ENCODE peak calls at places on chromosomes 13 and 19, in nine cellular contexts. H is adrenal gland, U is heart left ventricle, Q is HCT116, P is body of pancreas, R is tibial nerve, G is lower leg skin, T is NB4, B is Peyer's patch. X is an unnamed sample.

GRCh38 chr13:66562054-66562453 is 668.1 kb downstream of the PCDH9 start:
- DNase-seq in H (no peak), U (no peak), Q (no peak), P (no peak), R (no peak), G (no peak), T (no peak), B (no peak), X (no peak)

GRCh38 chr13:32316476-32316875 is 1.2 kb downstream of the BRCA2 start:
- DNase-seq in H (no peak), U (no peak), Q (no peak), P (no peak), R (no peak), G (no peak), T (peak; percentile 72), B (no peak), X (no peak)

GRCh38 chr13:94800423-94800822 is 88.1 kb upstream of the SOX21 start:
- DNase-seq in H (no peak), U (no peak), Q (no peak), P (no peak), R (no peak), G (no peak), T (no peak), B (no peak), X (no peak)

GRCh38 chr19:15292847-15293582 is 39.3 kb downstream of the BRD4 start:
- DNase-seq in H (no peak), U (no peak), Q (no peak), P (peak; percentile 23), R (no peak), G (no peak), T (no peak), B (no peak), X (no peak)

GRCh38 chr13:98746968-98747367 is 5.5 kb downstream of the SLC15A1 start:
- DNase-seq in H (no peak), U (no peak), Q (no peak), P (no peak), R (no peak), G (peak; percentile 49), T (no peak), B (no peak), X (no peak)

GRCh38 chr13:71240906-71241305 is 626.1 kb downstream of the DACH1 start:
- DNase-seq in H (no peak), U (no peak), Q (no peak), P (no peak), R (no peak), G (no peak), T (peak; percentile 14), B (no peak), X (no peak)

GRCh38 chr19:50932690-50933083 is 20.2 kb downstream of the KLK5 start:
- DNase-seq in H (no peak), U (no peak), Q (no peak), P (no peak), R (no peak), G (no peak), T (no peak), B (no peak), X (no peak)

GRCh38 chr19:958967-959685 is 25.0 kb upstream of the WDR18 start:
- DNase-seq in H (no peak), U (no peak), Q (peak; percentile 41), P (no peak), R (no peak), G (no peak), T (peak; percentile 88), B (no peak), X (no peak)

GRCh38 chr13:48783181-48783630 is 129.5 kb downstream of the CYSLTR2 start:
- DNase-seq in H (peak; percentile 73), U (peak; percentile 61), Q (no peak), P (peak; percentile 54), R (peak; percentile 64), G (peak; percentile 95), T (peak; percentile 96), B (peak; percentile 20), X (peak; percentile 21)

GRCh38 chr19:57566396-57567256 is 7.0 kb upstream of the ZNF550 start:
- DNase-seq in H (no peak), U (no peak), Q (peak; percentile 34), P (no peak), R (no peak), G (no peak), T (peak; percentile 36), B (no peak), X (no peak)

GRCh38 chr19:16261584-16262370 is 62.8 kb upstream of the KLF2 start:
- DNase-seq in H (no peak), U (no peak), Q (no peak), P (no peak), R (no peak), G (no peak), T (no peak), B (peak; percentile 39), X (no peak)

GRCh38 chr13:94198666-94199065 is 280.8 kb downstream of the DCT start:
- DNase-seq in H (no peak), U (no peak), Q (no peak), P (no peak), R (no peak), G (no peak), T (no peak), B (no peak), X (no peak)

GRCh38 chr19:7699422-7700127 is 2.4 kb downstream of the FCER2 start:
- DNase-seq in H (no peak), U (no peak), Q (no peak), P (no peak), R (no peak), G (no peak), T (no peak), B (no peak), X (no peak)

GRCh38 chr13:91136806-91137205 is 210.7 kb upstream of the MIR17HG start:
- DNase-seq in H (no peak), U (no peak), Q (no peak), P (no peak), R (no peak), G (no peak), T (no peak), B (no peak), X (no peak)
- TF ChIP-seq CTCF in H (no peak), U (no peak), Q (no peak), P (no peak), R (no peak), G (no peak), T (no peak), B (no peak), X (no peak)

DNA sequence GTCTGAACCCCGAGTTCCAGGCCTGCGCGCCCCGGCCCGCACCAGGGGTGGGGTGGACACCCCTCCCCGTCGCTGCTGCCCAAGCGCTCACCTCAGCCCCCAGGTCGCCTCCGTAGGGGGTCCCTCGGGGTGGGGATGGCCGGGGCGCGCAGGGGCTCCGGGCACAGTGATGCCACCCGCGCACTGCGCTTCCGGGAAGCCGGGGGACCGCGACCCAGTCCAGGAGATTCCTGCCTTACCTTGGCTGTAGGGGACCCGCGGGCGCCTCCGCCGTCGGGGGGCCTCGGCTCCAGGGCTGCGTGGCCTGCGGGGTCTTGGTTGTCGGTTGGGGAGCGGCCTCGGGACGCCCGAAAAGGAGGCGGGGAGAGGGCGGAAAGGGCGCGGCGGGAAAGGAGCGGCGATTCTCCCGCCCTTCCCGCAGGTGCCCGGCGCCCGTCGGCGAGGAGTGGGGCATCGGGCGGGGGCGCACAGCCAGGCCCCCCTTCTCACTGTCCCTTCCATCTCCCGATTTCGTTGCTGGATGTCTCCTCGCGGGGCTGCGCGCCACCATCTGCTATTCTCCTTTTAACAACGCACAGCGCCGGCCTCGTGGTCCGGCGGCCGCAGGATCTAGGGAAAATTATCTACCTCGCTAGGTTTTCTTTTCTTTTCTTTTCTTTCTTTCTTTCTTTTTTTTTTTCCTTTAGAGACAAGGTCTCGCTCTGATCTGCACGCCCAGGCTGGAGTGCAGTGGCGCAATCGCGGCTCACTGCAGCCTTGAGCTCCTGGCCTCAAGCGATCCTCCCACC is at the start of gene KEAP1:
- DNase-seq in H (peak; percentile 51), U (peak; percentile 43), Q (no peak), P (peak; percentile 49), R (no peak), G (peak; percentile 90), T (peak; percentile 89), B (peak; percentile 36), X (peak; percentile 39)
- TF ChIP-seq POLR2A in H (no peak), U (no peak), Q (no peak), P (no peak), R (no peak), G (no peak), T (no peak), B (no peak), X (no peak)

DNA sequence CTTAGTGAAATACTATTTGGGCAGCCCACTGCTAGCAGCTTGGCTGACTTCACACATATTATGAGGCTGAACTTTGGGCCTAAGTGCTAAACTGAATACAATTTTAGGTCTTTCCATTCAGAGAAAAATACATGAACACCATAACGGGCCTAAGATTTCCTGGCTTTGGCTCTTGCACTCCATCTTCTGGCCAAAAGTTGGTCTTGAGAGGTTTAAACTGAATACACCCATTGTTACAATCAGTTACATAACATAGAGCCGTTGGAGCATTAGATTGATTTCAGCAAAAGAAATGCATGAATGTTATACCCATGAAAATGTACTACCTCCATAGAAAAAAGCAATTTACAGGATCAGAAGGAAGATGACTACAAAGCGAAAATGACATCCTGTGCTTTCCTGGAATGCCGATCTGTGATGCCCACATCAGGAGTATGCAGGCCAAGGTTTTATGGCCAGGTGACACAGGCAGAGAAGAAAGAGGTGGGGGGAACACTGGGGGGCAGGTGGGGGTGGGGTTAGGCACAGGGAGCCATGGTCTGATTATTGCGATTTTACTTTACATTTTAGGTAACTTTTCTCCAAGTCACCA is 11.1 kb upstream of the SHISA2 start:
- DNase-seq in H (peak; percentile 32), U (peak; percentile 29), Q (peak; percentile 31), P (peak; percentile 25), R (no peak), G (no peak), T (peak; percentile 75), B (no peak), X (no peak)
- TF ChIP-seq CTCF in H (peak; percentile 72), U (peak; percentile 58), Q (peak; percentile 73), P (peak; percentile 42), R (peak; percentile 70), G (no peak), T (peak; percentile 76), B (peak; percentile 40), X (no peak)

DNA sequence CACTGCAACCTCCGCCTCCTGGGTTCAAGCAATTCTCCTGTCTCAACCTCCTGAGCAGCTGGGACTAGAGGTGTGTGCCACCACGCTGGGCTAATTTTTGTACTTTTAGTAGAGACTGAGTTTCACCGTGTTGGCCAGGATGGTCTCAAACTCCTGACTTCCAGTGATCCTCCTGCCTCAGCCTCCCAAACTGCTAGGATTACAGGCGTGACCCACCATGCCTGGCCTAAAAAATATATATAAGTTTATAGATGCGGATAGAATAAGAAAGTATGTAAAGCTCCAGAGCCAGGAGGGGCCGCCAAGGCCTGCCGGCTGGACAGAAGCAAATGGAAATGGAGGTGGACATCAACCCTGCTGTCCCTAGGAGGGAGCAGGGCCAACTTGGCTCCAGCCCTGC is 66.0 kb downstream of the COL4A1 start:
- DNase-seq in H (no peak), U (no peak), Q (no peak), P (no peak), R (no peak), G (no peak), T (no peak), B (no peak), X (no peak)
- TF ChIP-seq POLR2A in H (no peak), U (no peak), Q (no peak), P (no peak), R (no peak), G (no peak), T (no peak), B (no peak), X (no peak)

X was measured in uterus.